ENCODE peak calls at places on chromosomes 13 and 19, in six cellular contexts. M is BJ, O is fibroblast of pulmonary artery, D is AG09319, Q is stomach, V is endothelial cell of umbilical vein. S is an unnamed sample.

GRCh38 chr19:41945135-41945766 is 13.9 kb downstream of the RABAC1 start:
- DNase-seq in M (no peak), O (no peak), D (no peak), Q (peak; percentile 61), V (no peak), S (no peak)

GRCh38 chr13:22121340-22121739 is 450.5 kb downstream of the FGF9 start:
- DNase-seq in M (no peak), O (no peak), D (no peak), Q (no peak), V (no peak), S (no peak)

GRCh38 chr13:80873589-80873988 is 532.7 kb upstream of the SPRY2 start:
- DNase-seq in M (no peak), O (no peak), D (no peak), Q (no peak), V (no peak), S (no peak)

GRCh38 chr19:29370276-29370675 is 155.5 kb upstream of the VSTM2B start:
- DNase-seq in M (no peak), O (no peak), D (no peak), Q (no peak), V (no peak), S (no peak)

GRCh38 chr13:94595006-94595942 is 678 bp downstream of the TGDS start:
- DNase-seq in M (no peak), O (peak; percentile 17), D (no peak), Q (peak; percentile 34), V (peak; percentile 49), S (no peak)

GRCh38 chr19:55383789-55384575 is at the start of gene TMEM238:
- DNase-seq in M (no peak), O (peak; percentile 73), D (no peak), Q (peak; percentile 82), V (peak; percentile 64), S (no peak)

GRCh38 chr13:42885325-42885724 is 103.9 kb downstream of the FAM216B start:
- DNase-seq in M (no peak), O (no peak), D (no peak), Q (no peak), V (no peak), S (no peak)

GRCh38 chr13:48412100-48412556 is 785 bp downstream of the LPAR6 start:
- DNase-seq in M (no peak), O (no peak), D (no peak), Q (no peak), V (peak; percentile 64), S (no peak)

GRCh38 chr19:28569132-28570114 is 643.5 kb downstream of the UQCRFS1 start:
- DNase-seq in M (no peak), O (no peak), D (no peak), Q (no peak), V (no peak), S (no peak)

GRCh38 chr13:71525004-71525403 is 342.0 kb downstream of the DACH1 start:
- DNase-seq in M (peak; percentile 60), O (no peak), D (no peak), Q (no peak), V (no peak), S (no peak)

DNA sequence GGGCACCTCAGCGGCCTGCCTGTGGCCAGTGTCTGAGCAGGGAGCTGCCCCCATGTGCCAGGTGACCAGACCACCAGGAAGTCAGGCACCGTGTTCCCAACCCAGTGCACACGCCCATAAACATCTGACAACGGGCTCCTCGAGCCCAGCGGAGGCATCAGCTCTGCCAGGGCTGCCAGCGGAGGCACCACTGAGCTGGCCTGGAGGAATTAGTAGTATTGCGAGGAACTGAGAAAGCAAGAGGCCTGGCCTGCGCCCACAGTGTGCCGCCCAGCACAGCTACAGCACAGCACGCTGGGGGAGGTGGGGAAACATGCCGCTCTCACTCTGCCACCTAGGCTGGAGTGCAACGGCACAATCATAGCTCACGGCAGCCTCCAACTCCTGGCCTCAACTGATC is 44.6 kb downstream of the ANKRD27 start:
- DNase-seq in M (no peak), O (no peak), D (no peak), Q (no peak), V (no peak), S (no peak)
- TF ChIP-seq CTCF in M (no peak), O (no peak), D (no peak), Q (no peak), V (no peak), S (no peak)

DNA sequence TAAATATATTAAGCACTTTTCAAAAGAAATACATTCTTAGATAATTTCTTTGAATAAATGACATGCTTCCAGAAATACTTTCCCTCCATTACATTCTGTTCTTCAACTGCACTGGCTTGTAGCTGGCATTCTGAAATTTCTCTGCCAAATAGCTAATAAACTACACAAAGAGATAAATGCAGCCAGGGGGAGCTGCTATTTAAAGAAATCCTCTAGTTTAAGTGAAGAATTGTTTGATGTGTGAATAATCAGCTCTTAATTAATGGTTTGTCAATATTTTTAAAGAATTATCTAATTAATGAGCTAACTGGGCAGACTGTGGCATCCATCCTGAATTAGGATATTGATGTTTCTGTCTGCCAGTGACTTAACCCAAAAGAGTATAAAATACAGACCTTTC is 30.7 kb downstream of the SLC7A1 start:
- DNase-seq in M (no peak), O (no peak), D (no peak), Q (no peak), V (peak; percentile 37), S (no peak)
- TF ChIP-seq CTCF in M (peak; percentile 28), O (no peak), D (peak; percentile 5), Q (no peak), V (no peak), S (peak; percentile 72)

GRCh38 chr19:39765091-39766076 is 13.3 kb upstream of the LEUTX start:
- DNase-seq in M (no peak), O (peak; percentile 66), D (no peak), Q (peak; percentile 44), V (peak; percentile 43), S (no peak)
- TF ChIP-seq CTCF in M (peak; percentile 87), O (peak; percentile 92), D (peak; percentile 85), Q (peak; percentile 32), V (peak; percentile 82), S (peak; percentile 85)

GRCh38 chr13:113080901-113081521 is 24.6 kb upstream of the F7 start:
- DNase-seq in M (no peak), O (no peak), D (no peak), Q (no peak), V (no peak), S (peak; percentile 86)
- TF ChIP-seq CTCF in M (no peak), O (no peak), D (no peak), Q (no peak), V (no peak), S (no peak)

GRCh38 chr13:65638572-65639168 is 1591.5 kb downstream of the PCDH9 start:
- DNase-seq in M (no peak), O (peak; percentile 79), D (peak; percentile 7), Q (no peak), V (peak; percentile 51), S (no peak)
- TF ChIP-seq CTCF in M (peak; percentile 73), O (peak; percentile 92), D (peak; percentile 69), Q (peak; percentile 49), V (peak; percentile 66), S (peak; percentile 96)

DNA sequence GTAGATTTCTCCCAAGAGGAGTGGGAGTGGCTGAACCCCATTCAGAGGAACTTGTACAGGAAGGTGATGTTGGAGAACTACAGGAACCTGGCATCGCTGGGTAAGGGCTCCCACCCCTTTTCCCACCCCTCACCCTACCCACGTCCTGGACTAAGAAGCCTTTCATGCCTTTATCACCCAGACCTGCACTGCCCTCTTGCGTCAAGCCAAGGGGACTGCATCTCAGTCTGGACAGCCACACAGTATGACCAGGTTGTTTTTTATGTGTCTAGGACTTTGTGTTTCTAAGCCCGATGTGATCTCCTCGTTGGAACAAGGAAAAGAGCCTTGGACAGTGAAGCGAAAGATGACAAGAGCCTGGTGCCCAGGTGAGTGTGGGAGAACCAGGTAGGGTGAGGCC is 8.8 kb downstream of the ZFP28 start:
- DNase-seq in M (no peak), O (no peak), D (no peak), Q (no peak), V (no peak), S (no peak)
- TF ChIP-seq CTCF in M (no peak), O (no peak), D (no peak), Q (no peak), V (peak; percentile 2), S (no peak)

S was measured in chondrocyte.